ENCODE peak calls at places on chromosomes 1 and 21, in seven cellular contexts. One of them, this sample, is unnamed.

GRCh38 chr21:15449556-15449955 is 280.2 kb upstream of the USP25 start:
- DNase-seq in hippocampal formation: no peak
- DNase-seq in OCI-M1: no peak
- DNase-seq in amygdala: no peak
- DNase-seq in neuronal stem cell: no peak
- DNase-seq in HAP-1: no peak
- DNase-seq in upper lobe of right lung: no peak
- DNase-seq in this sample: no peak

GRCh38 chr21:37207441-37208009 is 59.6 kb downstream of the VPS26C start:
- DNase-seq in upper lobe of right lung: no peak
- DNase-seq in hippocampal formation: no peak
- DNase-seq in neuronal stem cell: no peak
- DNase-seq in OCI-M1: peak; percentile 76
- DNase-seq in HAP-1: no peak
- DNase-seq in amygdala: no peak
- DNase-seq in this sample: peak; percentile 46

GRCh38 chr1:235050911-235051360 is 77.7 kb downstream of the TOMM20 start:
- DNase-seq in OCI-M1: peak; percentile 84
- DNase-seq in hippocampal formation: no peak
- DNase-seq in neuronal stem cell: no peak
- DNase-seq in amygdala: no peak
- DNase-seq in HAP-1: peak; percentile 21
- DNase-seq in upper lobe of right lung: peak; percentile 48
- DNase-seq in this sample: no peak

GRCh38 chr21:38954450-38955059 is 148.8 kb downstream of the ETS2 start:
- DNase-seq in neuronal stem cell: no peak
- DNase-seq in HAP-1: no peak
- DNase-seq in hippocampal formation: no peak
- DNase-seq in amygdala: no peak
- DNase-seq in upper lobe of right lung: no peak
- DNase-seq in OCI-M1: no peak
- DNase-seq in this sample: no peak

GRCh38 chr21:43835861-43836260 is 29.2 kb upstream of the AGPAT3 start:
- DNase-seq in hippocampal formation: no peak
- DNase-seq in upper lobe of right lung: no peak
- DNase-seq in amygdala: no peak
- DNase-seq in OCI-M1: no peak
- DNase-seq in HAP-1: no peak
- DNase-seq in neuronal stem cell: no peak
- DNase-seq in this sample: no peak

GRCh38 chr1:234608720-234609527 is 1.1 kb downstream of the IRF2BP2 start:
- DNase-seq in OCI-M1: peak; percentile 77
- DNase-seq in amygdala: no peak
- DNase-seq in hippocampal formation: no peak
- DNase-seq in HAP-1: peak; percentile 54
- DNase-seq in upper lobe of right lung: peak; percentile 83
- DNase-seq in neuronal stem cell: peak; percentile 43
- DNase-seq in this sample: peak; percentile 47

GRCh38 chr21:34807881-34808568 is 139.2 kb downstream of the CLIC6 start:
- DNase-seq in neuronal stem cell: no peak
- DNase-seq in amygdala: no peak
- DNase-seq in upper lobe of right lung: no peak
- DNase-seq in HAP-1: no peak
- DNase-seq in hippocampal formation: no peak
- DNase-seq in OCI-M1: no peak
- DNase-seq in this sample: no peak

GRCh38 chr1:13494025-13494424 is 19.8 kb downstream of the LRRC38 start:
- DNase-seq in hippocampal formation: no peak
- DNase-seq in upper lobe of right lung: no peak
- DNase-seq in amygdala: no peak
- DNase-seq in OCI-M1: no peak
- DNase-seq in HAP-1: no peak
- DNase-seq in neuronal stem cell: no peak
- DNase-seq in this sample: no peak

GRCh38 chr1:50620680-50621329 is 197.6 kb upstream of the DMRTA2 start:
- DNase-seq in hippocampal formation: no peak
- DNase-seq in HAP-1: no peak
- DNase-seq in neuronal stem cell: no peak
- DNase-seq in amygdala: no peak
- DNase-seq in upper lobe of right lung: peak; percentile 89
- DNase-seq in OCI-M1: peak; percentile 14
- DNase-seq in this sample: peak; percentile 17

GRCh38 chr1:227016990-227017389 is 76.9 kb downstream of the COQ8A start:
- DNase-seq in amygdala: no peak
- DNase-seq in upper lobe of right lung: no peak
- DNase-seq in HAP-1: no peak
- DNase-seq in hippocampal formation: no peak
- DNase-seq in neuronal stem cell: no peak
- DNase-seq in OCI-M1: no peak
- DNase-seq in this sample: no peak

GRCh38 chr21:24023402-24023801 is 1583.9 kb downstream of the MRPL39 start:
- DNase-seq in upper lobe of right lung: no peak
- DNase-seq in HAP-1: no peak
- DNase-seq in OCI-M1: no peak
- DNase-seq in amygdala: no peak
- DNase-seq in hippocampal formation: no peak
- DNase-seq in neuronal stem cell: no peak
- DNase-seq in this sample: no peak

GRCh38 chr1:112558634-112559033 is 49.9 kb downstream of the WNT2B start:
- DNase-seq in hippocampal formation: no peak
- DNase-seq in HAP-1: peak; percentile 27
- DNase-seq in upper lobe of right lung: no peak
- DNase-seq in amygdala: no peak
- DNase-seq in neuronal stem cell: peak; percentile 39
- DNase-seq in OCI-M1: no peak
- DNase-seq in this sample: no peak

GRCh38 chr21:32549861-32550260 is 35.5 kb downstream of the TCP10L start:
- DNase-seq in upper lobe of right lung: no peak
- DNase-seq in amygdala: no peak
- DNase-seq in HAP-1: no peak
- DNase-seq in neuronal stem cell: no peak
- DNase-seq in hippocampal formation: no peak
- DNase-seq in OCI-M1: no peak
- DNase-seq in this sample: no peak

GRCh38 chr1:54263601-54264226 is 63.7 kb downstream of the MRPL37 start:
- DNase-seq in amygdala: no peak
- DNase-seq in hippocampal formation: no peak
- DNase-seq in neuronal stem cell: no peak
- DNase-seq in HAP-1: no peak
- DNase-seq in upper lobe of right lung: no peak
- DNase-seq in OCI-M1: peak; percentile 3
- DNase-seq in this sample: no peak

GRCh38 chr1:57262472-57262871 is 161.4 kb downstream of the DAB1 start:
- DNase-seq in HAP-1: no peak
- DNase-seq in upper lobe of right lung: no peak
- DNase-seq in OCI-M1: no peak
- DNase-seq in amygdala: no peak
- DNase-seq in hippocampal formation: no peak
- DNase-seq in neuronal stem cell: no peak
- DNase-seq in this sample: no peak

GRCh38 chr1:235867903-235868469 is 1.3 kb upstream of the LYST start:
- DNase-seq in HAP-1: no peak
- DNase-seq in hippocampal formation: no peak
- DNase-seq in OCI-M1: no peak
- DNase-seq in upper lobe of right lung: no peak
- DNase-seq in amygdala: no peak
- DNase-seq in neuronal stem cell: no peak
- DNase-seq in this sample: no peak

GRCh38 chr1:101511501-101511900 is 274.7 kb downstream of the S1PR1 start:
- DNase-seq in amygdala: no peak
- DNase-seq in upper lobe of right lung: no peak
- DNase-seq in OCI-M1: no peak
- DNase-seq in neuronal stem cell: no peak
- DNase-seq in HAP-1: no peak
- DNase-seq in hippocampal formation: no peak
- DNase-seq in this sample: no peak

GRCh38 chr1:232183802-232184201 is 446.1 kb downstream of the SIPA1L2 start:
- DNase-seq in HAP-1: no peak
- DNase-seq in upper lobe of right lung: no peak
- DNase-seq in OCI-M1: no peak
- DNase-seq in hippocampal formation: no peak
- DNase-seq in neuronal stem cell: no peak
- DNase-seq in amygdala: no peak
- DNase-seq in this sample: no peak

GRCh38 chr1:147243228-147243685 is 773 bp downstream of the CHD1L start:
- DNase-seq in OCI-M1: peak; percentile 79
- DNase-seq in hippocampal formation: peak; percentile 51
- DNase-seq in amygdala: no peak
- DNase-seq in HAP-1: peak; percentile 62
- DNase-seq in upper lobe of right lung: peak; percentile 70
- DNase-seq in neuronal stem cell: no peak
- DNase-seq in this sample: peak; percentile 21

GRCh38 chr1:94544706-94545490 is 3.3 kb upstream of the F3 start:
- DNase-seq in HAP-1: no peak
- DNase-seq in amygdala: no peak
- DNase-seq in hippocampal formation: no peak
- DNase-seq in upper lobe of right lung: no peak
- DNase-seq in OCI-M1: peak; percentile 58
- DNase-seq in neuronal stem cell: no peak
- DNase-seq in this sample: no peak

GRCh38 chr1:90723561-90724108 is 6.5 kb upstream of the BARHL2 start:
- DNase-seq in hippocampal formation: no peak
- DNase-seq in neuronal stem cell: no peak
- DNase-seq in OCI-M1: peak; percentile 80
- DNase-seq in HAP-1: peak; percentile 40
- DNase-seq in amygdala: no peak
- DNase-seq in upper lobe of right lung: no peak
- DNase-seq in this sample: no peak

GRCh38 chr1:17213433-17214148 is 8.7 kb downstream of the PADI1 start:
- DNase-seq in upper lobe of right lung: no peak
- DNase-seq in neuronal stem cell: no peak
- DNase-seq in hippocampal formation: no peak
- DNase-seq in amygdala: no peak
- DNase-seq in OCI-M1: no peak
- DNase-seq in HAP-1: no peak
- DNase-seq in this sample: peak; percentile 23

GRCh38 chr1:85372683-85373446 is 92.1 kb downstream of the DDAH1 start:
- DNase-seq in neuronal stem cell: no peak
- DNase-seq in hippocampal formation: no peak
- DNase-seq in HAP-1: peak; percentile 66
- DNase-seq in amygdala: no peak
- DNase-seq in OCI-M1: no peak
- DNase-seq in upper lobe of right lung: no peak
- DNase-seq in this sample: no peak